ENCODE peak calls at places on chromosomes 11 and 22, in seven cellular contexts. U is A549, D is GM12878, T is HepG2, R is transverse colon, F is suprapubic skin, L is stomach. Z is an unnamed sample.

GRCh38 chr22:45879552-45879949 is 97.4 kb downstream of the WNT7B start:
- DNase-seq in F (peak; percentile 30), T (no peak), D (no peak), U (no peak), L (no peak), R (no peak), Z (no peak)

GRCh38 chr11:115247953-115248352 is 256.3 kb downstream of the CADM1 start:
- DNase-seq in L (no peak), R (no peak), F (no peak), D (no peak), T (peak; percentile 72), U (no peak), Z (no peak)

GRCh38 chr11:2425506-2425905 is 18.8 kb downstream of the TRPM5 start:
- DNase-seq in T (no peak), U (no peak), L (no peak), F (no peak), R (no peak), D (no peak), Z (no peak)

GRCh38 chr22:21929253-21929652 is 23.4 kb downstream of the PPM1F start:
- DNase-seq in L (no peak), F (no peak), R (no peak), D (no peak), U (no peak), T (no peak), Z (no peak)

GRCh38 chr22:36435516-36436415 is 45.7 kb downstream of the TXN2 start:
- DNase-seq in L (peak; percentile 82), D (peak; percentile 52), T (peak; percentile 92), F (no peak), R (peak; percentile 84), U (no peak), Z (no peak)

GRCh38 chr11:121844016-121844415 is 272.0 kb downstream of the BLID start:
- DNase-seq in T (no peak), U (no peak), R (no peak), F (no peak), L (no peak), D (no peak), Z (no peak)

GRCh38 chr11:130118636-130119387 is 40.8 kb upstream of the ST14 start:
- DNase-seq in D (peak; percentile 38), L (no peak), U (no peak), T (peak; percentile 56), R (no peak), F (no peak), Z (no peak)

GRCh38 chr11:76159983-76160661 is 46.2 kb downstream of the WNT11 start:
- DNase-seq in R (no peak), T (no peak), D (no peak), L (no peak), F (no peak), U (no peak), Z (no peak)

GRCh38 chr22:28607710-28608109 is 71.9 kb downstream of the TTC28 start:
- DNase-seq in F (no peak), R (no peak), U (no peak), T (no peak), L (no peak), D (no peak), Z (no peak)

GRCh38 chr11:126190792-126191191 is 20.7 kb downstream of the RPUSD4 start:
- DNase-seq in U (no peak), D (no peak), T (no peak), R (no peak), F (no peak), L (no peak), Z (no peak)

GRCh38 chr11:16584569-16584968 is 153.9 kb upstream of the C11orf58 start:
- DNase-seq in T (no peak), U (no peak), D (no peak), L (no peak), F (no peak), R (no peak), Z (no peak)

GRCh38 chr22:28514314-28514713 is 165.3 kb downstream of the TTC28 start:
- DNase-seq in R (no peak), T (no peak), L (no peak), U (no peak), D (no peak), F (no peak), Z (no peak)

GRCh38 chr11:120057595-120058581 is 80.0 kb downstream of the TRIM29 start:
- DNase-seq in L (no peak), R (peak; percentile 25), U (no peak), D (no peak), T (peak; percentile 5), F (peak; percentile 46), Z (no peak)

GRCh38 chr11:118076754-118077281 is at the start of gene TMPRSS4:
- DNase-seq in U (no peak), D (no peak), F (no peak), T (no peak), L (peak; percentile 76), R (peak; percentile 91), Z (no peak)

GRCh38 chr22:26483439-26484359 is at the start of the genes HPS4 and SRRD:
- DNase-seq in U (peak; percentile 62), D (peak; percentile 56), F (peak; percentile 90), T (peak; percentile 77), L (peak; percentile 93), R (peak; percentile 93), Z (peak; percentile 93)

GRCh38 chr11:70764356-70764905 is 366.1 kb downstream of the CTTN start:
- DNase-seq in U (no peak), D (no peak), L (no peak), F (no peak), R (no peak), T (no peak), Z (no peak)

GRCh38 chr22:18066181-18066859 is 11.5 kb upstream of the PEX26 start:
- DNase-seq in F (no peak), D (no peak), T (no peak), U (no peak), L (no peak), R (peak; percentile 50), Z (no peak)

GRCh38 chr11:14819596-14819995 is 72.4 kb downstream of the CYP2R1 start:
- DNase-seq in T (no peak), F (no peak), U (no peak), L (no peak), D (no peak), R (no peak), Z (no peak)

GRCh38 chr22:47238886-47239860 is 476.7 kb downstream of the TBC1D22A start:
- DNase-seq in L (no peak), U (no peak), F (no peak), R (no peak), D (no peak), T (no peak), Z (no peak)

GRCh38 chr11:96339704-96340554 is 3.1 kb downstream of the MAML2 start:
- DNase-seq in U (no peak), L (no peak), F (no peak), R (no peak), T (no peak), D (no peak), Z (no peak)

GRCh38 chr11:57615308-57615707 is 17.8 kb downstream of the SERPING1 start:
- DNase-seq in T (no peak), U (no peak), D (no peak), R (no peak), F (no peak), L (no peak), Z (no peak)

GRCh38 chr22:32396746-32397145 is 15.3 kb downstream of the RTCB start:
- DNase-seq in D (no peak), U (no peak), L (no peak), F (no peak), R (no peak), T (no peak), Z (no peak)

GRCh38 chr11:8867035-8867434 is 44.0 kb upstream of the AKIP1 start:
- DNase-seq in L (no peak), F (no peak), D (no peak), T (no peak), U (no peak), R (no peak), Z (no peak)
- H3K27ac ChIP-seq in L (peak overlapping the region; percentile 4), F (no peak overlapping the region), D (no peak overlapping the region), T (no peak overlapping the region), U (no peak overlapping the region), R (no peak overlapping the region), Z (no peak overlapping the region)

DNA sequence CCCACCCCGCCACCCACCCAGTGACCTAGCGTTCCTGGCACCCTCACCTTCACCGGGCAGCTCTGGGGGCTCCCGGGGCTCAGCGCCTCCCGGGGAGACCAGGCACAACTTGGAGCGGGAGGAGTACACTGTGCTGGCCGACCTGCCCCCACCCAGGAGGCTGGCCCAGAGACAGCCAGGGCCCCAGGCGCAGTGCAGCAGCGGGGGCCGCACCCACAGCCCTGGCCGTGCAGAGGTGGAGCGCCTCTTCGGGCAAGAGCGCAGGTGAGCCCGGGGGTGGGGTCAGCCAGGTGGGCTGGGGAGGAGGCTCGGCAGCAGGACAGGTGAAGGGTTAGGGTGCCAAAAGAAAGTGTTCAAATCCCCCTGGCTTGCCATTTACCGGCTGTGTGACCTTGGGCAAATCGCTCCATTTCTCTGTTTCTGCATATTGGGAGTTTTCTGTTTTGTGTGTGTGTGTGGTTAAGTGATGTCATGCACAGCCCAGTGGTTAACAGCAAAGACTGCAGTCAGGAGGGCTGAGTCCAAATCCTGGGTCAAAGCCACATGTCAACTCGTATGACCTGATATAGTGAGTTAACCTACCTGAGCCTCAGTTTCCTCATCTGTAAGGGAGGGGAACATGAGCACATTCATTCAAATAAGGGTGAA is 29.5 kb downstream of the TRIOBP start:
- DNase-seq in U (no peak), T (no peak), L (no peak), D (no peak), F (no peak), R (no peak), Z (peak; percentile 52)
- TF ChIP-seq CTCF in U (no peak), T (peak; percentile 34), L (no peak), D (peak; percentile 43), F (no peak), R (no peak), Z (no peak)

DNA sequence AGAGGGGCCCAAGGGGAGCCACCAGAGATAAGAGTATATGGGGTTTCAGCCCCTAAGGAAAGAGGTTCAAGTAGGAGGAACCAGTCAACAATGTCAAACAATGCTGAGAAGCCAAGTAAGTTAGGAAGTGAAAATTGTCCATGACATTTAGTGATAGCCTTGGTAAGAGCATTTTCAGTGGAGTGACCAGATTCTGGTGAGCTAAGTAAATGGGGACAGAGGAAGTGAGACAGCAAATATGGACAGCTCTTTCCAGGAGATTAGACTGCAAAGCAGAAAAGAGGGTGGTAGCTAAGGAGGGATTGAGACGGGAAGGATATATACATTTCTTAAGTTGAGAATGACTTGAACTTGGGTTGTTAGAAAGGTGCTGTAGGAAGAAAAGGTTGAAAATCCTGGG is 22.9 kb downstream of the POLD3 start:
- DNase-seq in R (no peak), F (no peak), T (no peak), D (no peak), U (no peak), L (no peak), Z (no peak)
- TF ChIP-seq EP300 in R (no peak), F (no peak), T (no peak), D (no peak), U (no peak), L (no peak), Z (no peak)

DNA sequence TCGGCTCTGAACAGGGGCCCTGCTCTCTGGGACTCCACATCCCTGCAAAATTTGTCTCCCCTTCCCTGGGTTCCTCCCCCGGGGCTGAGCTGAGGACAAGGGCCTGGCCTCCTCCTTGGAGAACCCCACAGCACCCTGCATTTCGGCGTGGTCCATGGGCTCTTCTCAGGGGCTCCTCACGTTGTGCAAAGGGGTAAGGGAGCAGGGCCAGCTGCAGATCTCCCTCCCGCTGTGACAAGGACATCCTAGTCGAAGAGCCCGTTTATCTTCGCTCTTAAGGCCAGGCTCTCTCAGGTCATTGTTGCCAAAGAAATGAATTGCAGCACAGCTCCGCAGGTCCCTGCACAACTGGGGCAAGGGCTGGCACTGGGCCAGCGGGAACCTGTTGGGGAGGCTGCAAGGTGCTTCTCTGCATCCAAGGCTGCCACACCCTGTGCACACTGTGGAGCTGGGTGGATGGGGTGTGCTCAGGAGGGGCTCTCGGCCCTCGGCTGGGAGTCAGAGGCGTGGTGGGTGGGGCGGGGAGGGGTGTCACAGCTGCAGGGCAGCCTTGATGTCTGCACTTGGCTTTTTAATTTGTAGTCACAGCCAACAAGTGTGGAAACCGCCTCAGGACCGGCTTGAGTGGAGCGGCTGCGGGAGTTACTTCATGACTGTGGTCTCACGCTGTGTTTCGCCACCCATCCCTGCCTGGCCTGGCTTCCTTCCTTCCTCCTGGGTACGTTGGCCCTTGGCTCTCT is 26.6 kb upstream of the SEPTIN5 start:
- DNase-seq in U (no peak), F (no peak), D (no peak), R (no peak), T (no peak), L (no peak), Z (no peak)
- H3K27ac ChIP-seq in U (no peak overlapping the region), F (peak overlapping the region; percentile 53), D (no peak overlapping the region), R (no peak overlapping the region), T (no peak overlapping the region), L (no peak overlapping the region), Z (no peak overlapping the region)